ENCODE peak calls at places on chromosomes 2 and 18, in six cellular contexts. One of them, this sample, is unnamed.

GRCh38 chr2:207960090-207960489 is 65.2 kb downstream of the PLEKHM3 start:
- DNase-seq in mesenchymal stem cell: no peak
- DNase-seq in neuronal stem cell: no peak
- DNase-seq in H9: no peak
- DNase-seq in H1: no peak
- DNase-seq in IMR-90: no peak
- DNase-seq in this sample: no peak

GRCh38 chr2:200705305-200705985 is 106.3 kb upstream of the BZW1 start:
- DNase-seq in mesenchymal stem cell: peak; percentile 45
- DNase-seq in H1: peak; percentile 31
- DNase-seq in neuronal stem cell: peak; percentile 17
- DNase-seq in H9: peak; percentile 80
- DNase-seq in IMR-90: peak; percentile 22
- DNase-seq in this sample: no peak

GRCh38 chr2:190683802-190684201 is 34.9 kb downstream of the NAB1 start:
- DNase-seq in IMR-90: peak; percentile 87
- DNase-seq in neuronal stem cell: no peak
- DNase-seq in mesenchymal stem cell: no peak
- DNase-seq in H9: no peak
- DNase-seq in H1: no peak
- DNase-seq in this sample: no peak

GRCh38 chr2:101388232-101388631 is 929 bp upstream of the CREG2 start:
- DNase-seq in H1: no peak
- DNase-seq in H9: no peak
- DNase-seq in neuronal stem cell: no peak
- DNase-seq in IMR-90: peak; percentile 60
- DNase-seq in mesenchymal stem cell: peak; percentile 67
- DNase-seq in this sample: peak; percentile 18

GRCh38 chr2:128593518-128594272 is 275.0 kb upstream of the HS6ST1 start:
- DNase-seq in neuronal stem cell: peak; percentile 18
- DNase-seq in H1: no peak
- DNase-seq in IMR-90: no peak
- DNase-seq in mesenchymal stem cell: no peak
- DNase-seq in H9: no peak
- DNase-seq in this sample: peak; percentile 68

GRCh38 chr18:27750014-27750413 is 426.9 kb downstream of the CDH2 start:
- DNase-seq in H1: peak; percentile 64
- DNase-seq in neuronal stem cell: peak; percentile 26
- DNase-seq in H9: peak; percentile 80
- DNase-seq in mesenchymal stem cell: peak; percentile 77
- DNase-seq in IMR-90: peak; percentile 28
- DNase-seq in this sample: peak; percentile 88

GRCh38 chr2:26640331-26640745 is 828 bp downstream of the CIB4 start:
- DNase-seq in mesenchymal stem cell: peak; percentile 93
- DNase-seq in neuronal stem cell: no peak
- DNase-seq in H1: no peak
- DNase-seq in H9: peak; percentile 58
- DNase-seq in IMR-90: peak; percentile 39
- DNase-seq in this sample: no peak

GRCh38 chr2:232418466-232419244 is 12.0 kb downstream of the ALPG start:
- DNase-seq in IMR-90: no peak
- DNase-seq in H9: no peak
- DNase-seq in mesenchymal stem cell: peak; percentile 49
- DNase-seq in H1: no peak
- DNase-seq in neuronal stem cell: no peak
- DNase-seq in this sample: peak; percentile 53

GRCh38 chr2:107986278-107987217 is at the start of gene SLC5A7:
- DNase-seq in H9: peak; percentile 54
- DNase-seq in mesenchymal stem cell: no peak
- DNase-seq in neuronal stem cell: peak; percentile 8
- DNase-seq in H1: peak; percentile 7
- DNase-seq in IMR-90: no peak
- DNase-seq in this sample: no peak

GRCh38 chr2:80016166-80016565 is 288.4 kb downstream of the LRRTM1 start:
- DNase-seq in mesenchymal stem cell: no peak
- DNase-seq in IMR-90: no peak
- DNase-seq in H9: no peak
- DNase-seq in H1: no peak
- DNase-seq in neuronal stem cell: no peak
- DNase-seq in this sample: no peak

GRCh38 chr18:4125246-4125938 is 329.7 kb downstream of the DLGAP1 start:
- DNase-seq in neuronal stem cell: peak; percentile 17
- DNase-seq in IMR-90: no peak
- DNase-seq in mesenchymal stem cell: peak; percentile 10
- DNase-seq in H1: no peak
- DNase-seq in H9: peak; percentile 73
- DNase-seq in this sample: no peak

GRCh38 chr2:240786871-240787311 is 33.1 kb downstream of the KIF1A start:
- DNase-seq in neuronal stem cell: no peak
- DNase-seq in mesenchymal stem cell: no peak
- DNase-seq in IMR-90: no peak
- DNase-seq in H1: no peak
- DNase-seq in H9: no peak
- DNase-seq in this sample: no peak

GRCh38 chr2:147382322-147382948 is 462.4 kb upstream of the ACVR2A start:
- DNase-seq in neuronal stem cell: no peak
- DNase-seq in H1: no peak
- DNase-seq in mesenchymal stem cell: no peak
- DNase-seq in IMR-90: no peak
- DNase-seq in H9: no peak
- DNase-seq in this sample: no peak

GRCh38 chr2:95296036-95296435 is 1.1 kb upstream of the KCNIP3 start:
- DNase-seq in IMR-90: no peak
- DNase-seq in H1: no peak
- DNase-seq in H9: no peak
- DNase-seq in neuronal stem cell: no peak
- DNase-seq in mesenchymal stem cell: no peak
- DNase-seq in this sample: no peak

GRCh38 chr2:9998916-9999654 is 44.3 kb upstream of the KLF11 start:
- DNase-seq in H1: no peak
- DNase-seq in neuronal stem cell: no peak
- DNase-seq in mesenchymal stem cell: no peak
- DNase-seq in IMR-90: no peak
- DNase-seq in H9: no peak
- DNase-seq in this sample: no peak

GRCh38 chr2:3911891-3912455 is 208.6 kb downstream of the DCDC2C start:
- DNase-seq in H9: no peak
- DNase-seq in H1: no peak
- DNase-seq in mesenchymal stem cell: no peak
- DNase-seq in IMR-90: no peak
- DNase-seq in neuronal stem cell: peak; percentile 80
- DNase-seq in this sample: no peak

GRCh38 chr2:89851583-89851905 is 1160.1 kb downstream of the RPIA start:
- DNase-seq in neuronal stem cell: no peak
- DNase-seq in H1: no peak
- DNase-seq in IMR-90: no peak
- DNase-seq in mesenchymal stem cell: no peak
- DNase-seq in H9: no peak
- DNase-seq in this sample: no peak
- H3K14ac ChIP-seq in neuronal stem cell: no peak overlapping the region
- H3K14ac ChIP-seq in H1: no peak overlapping the region
- H3K14ac ChIP-seq in IMR-90: no peak overlapping the region
- H3K14ac ChIP-seq in mesenchymal stem cell: no peak overlapping the region
- H3K14ac ChIP-seq in H9: no peak overlapping the region
- H3K14ac ChIP-seq in this sample: no peak overlapping the region

DNA sequence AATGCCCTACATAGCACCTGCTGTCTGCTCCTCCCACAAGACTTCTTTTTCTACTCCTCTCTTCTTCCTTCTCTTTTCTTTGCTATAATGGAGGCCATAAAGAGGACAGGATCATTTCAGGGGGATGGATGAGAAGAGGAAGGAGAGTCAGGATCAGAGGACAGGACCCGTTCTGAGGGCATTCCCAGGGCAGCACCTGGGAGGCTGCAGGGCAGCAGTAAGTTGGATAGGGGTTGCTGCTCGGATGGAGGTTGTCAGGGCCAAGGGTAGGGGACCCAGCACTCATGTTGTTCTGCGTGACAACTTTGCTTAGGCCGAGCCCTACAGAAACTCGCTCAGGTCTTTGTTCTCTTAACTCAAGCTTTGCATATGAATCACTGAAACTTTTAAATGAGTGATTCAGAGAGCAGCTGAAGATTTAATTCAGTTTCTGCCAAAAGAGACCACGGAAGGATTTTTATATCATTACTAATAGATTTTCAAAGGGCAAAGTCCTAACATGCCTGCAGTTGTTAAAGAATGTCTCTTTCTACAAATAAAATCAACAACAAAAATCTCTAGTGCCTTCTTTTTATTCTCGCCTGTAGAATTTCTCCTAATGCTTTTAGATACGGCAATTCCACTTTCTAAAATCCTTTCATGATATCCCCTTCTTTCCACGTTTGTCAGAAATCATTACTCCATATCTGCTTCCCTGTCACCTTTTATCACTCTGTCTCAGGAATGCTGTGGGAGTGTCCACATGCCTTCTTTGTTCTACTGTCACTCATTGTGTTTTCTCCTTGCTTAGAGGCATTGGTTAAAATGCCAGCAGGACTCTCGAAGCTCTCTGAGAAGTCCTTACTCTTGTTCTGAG is 11.1 kb upstream of the GALNT5 start:
- DNase-seq in mesenchymal stem cell: no peak
- DNase-seq in H1: peak; percentile 46
- DNase-seq in neuronal stem cell: peak; percentile 37
- DNase-seq in H9: peak; percentile 75
- DNase-seq in IMR-90: peak; percentile 93
- DNase-seq in this sample: peak; percentile 21
- H2BK120ac ChIP-seq in mesenchymal stem cell: no peak overlapping the region
- H2BK120ac ChIP-seq in H1: peak overlapping the region; percentile 22
- H2BK120ac ChIP-seq in neuronal stem cell: no peak overlapping the region
- H2BK120ac ChIP-seq in H9: no peak overlapping the region
- H2BK120ac ChIP-seq in IMR-90: peak overlapping the region; percentile 98
- H2BK120ac ChIP-seq in this sample: no peak overlapping the region

GRCh38 chr2:140744379-140744778 is 1386.4 kb downstream of the LRP1B start:
- DNase-seq in H9: no peak
- DNase-seq in neuronal stem cell: no peak
- DNase-seq in mesenchymal stem cell: no peak
- DNase-seq in H1: no peak
- DNase-seq in IMR-90: no peak
- DNase-seq in this sample: no peak

GRCh38 chr2:140747097-140747496 is 1383.7 kb downstream of the LRP1B start:
- DNase-seq in mesenchymal stem cell: no peak
- DNase-seq in neuronal stem cell: no peak
- DNase-seq in IMR-90: no peak
- DNase-seq in H1: no peak
- DNase-seq in H9: no peak
- DNase-seq in this sample: peak; percentile 2

DNA sequence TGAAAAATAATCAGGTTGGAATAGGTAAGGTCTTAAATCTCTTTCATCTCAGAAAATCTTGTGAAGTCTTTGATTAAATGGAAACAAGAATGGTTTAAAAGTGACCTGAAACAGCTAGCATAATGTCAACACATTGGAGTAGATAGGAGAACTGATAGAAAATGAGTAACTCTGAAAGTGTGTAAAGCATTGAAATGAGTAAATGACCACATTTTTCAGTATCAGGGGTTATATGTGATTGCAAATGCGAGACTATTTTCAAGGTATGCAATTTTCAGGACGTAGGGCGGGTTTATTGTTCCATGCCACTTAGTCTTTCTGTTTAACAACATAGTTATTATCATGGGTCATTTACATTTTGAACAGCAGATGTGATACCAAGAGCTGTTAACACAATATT is 1383.2 kb downstream of the LRP1B start:
- DNase-seq in mesenchymal stem cell: no peak
- DNase-seq in H9: no peak
- DNase-seq in IMR-90: no peak
- DNase-seq in H1: no peak
- DNase-seq in neuronal stem cell: no peak
- DNase-seq in this sample: peak; percentile 32
- H2AFZ ChIP-seq in mesenchymal stem cell: no peak overlapping the region
- H2AFZ ChIP-seq in H9: no peak overlapping the region
- H2AFZ ChIP-seq in IMR-90: no peak overlapping the region
- H2AFZ ChIP-seq in H1: no peak overlapping the region
- H2AFZ ChIP-seq in neuronal stem cell: no peak overlapping the region
- H2AFZ ChIP-seq in this sample: no peak overlapping the region

DNA sequence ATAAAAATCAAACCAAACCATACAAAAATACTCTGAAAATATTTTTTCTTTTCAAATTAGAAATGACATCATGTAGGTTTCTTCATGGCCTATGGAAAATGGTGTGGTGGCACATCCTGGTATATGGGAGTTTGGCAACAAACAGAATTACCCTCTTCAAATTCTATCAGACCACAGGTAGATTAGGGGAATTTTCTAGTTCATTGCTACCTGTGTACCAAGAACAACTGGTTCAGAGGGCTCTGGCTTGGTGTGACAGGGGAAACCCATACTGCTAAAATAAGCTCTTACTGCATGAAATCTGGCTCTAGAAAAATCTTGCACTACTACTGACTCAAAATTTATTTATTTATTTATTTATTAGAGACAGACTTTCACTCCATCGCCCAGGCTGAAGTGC is 63.4 kb upstream of the PELI1 start:
- DNase-seq in neuronal stem cell: no peak
- DNase-seq in H9: no peak
- DNase-seq in IMR-90: no peak
- DNase-seq in mesenchymal stem cell: no peak
- DNase-seq in H1: no peak
- DNase-seq in this sample: no peak
- H3K14ac ChIP-seq in neuronal stem cell: no peak overlapping the region
- H3K14ac ChIP-seq in H9: no peak overlapping the region
- H3K14ac ChIP-seq in IMR-90: no peak overlapping the region
- H3K14ac ChIP-seq in mesenchymal stem cell: no peak overlapping the region
- H3K14ac ChIP-seq in H1: no peak overlapping the region
- H3K14ac ChIP-seq in this sample: no peak overlapping the region

This sample was measured in trophoblast cell.